ENCODE peak calls at places on chromosomes 16 and 17, in five cellular contexts. G, M, O, C and T are unnamed samples.

GRCh38 chr16:67993207-67994036 is 5.9 kb downstream of the DPEP2 start:
- DNase-seq in G (peak; percentile 96), M (peak; percentile 69), O (peak; percentile 94), C (no peak), T (no peak)

GRCh38 chr17:78252111-78252634 is 20.7 kb downstream of the TMEM235 start:
- DNase-seq in G (no peak), M (no peak), O (no peak), C (no peak), T (no peak)

GRCh38 chr17:28792877-28793666 is 49.3 kb downstream of the TRAF4 start:
- DNase-seq in G (no peak), M (no peak), O (peak; percentile 43), C (no peak), T (no peak)

GRCh38 chr16:17921357-17921978 is 415.1 kb downstream of the NPIPA8 start:
- DNase-seq in G (peak; percentile 6), M (peak; percentile 64), O (peak; percentile 70), C (peak; percentile 12), T (no peak)

GRCh38 chr17:82944990-82945389 is 105.2 kb upstream of the ZNF750 start:
- DNase-seq in G (no peak), M (no peak), O (no peak), C (no peak), T (no peak)

GRCh38 chr17:80720624-80721577 is 176.3 kb downstream of the RPTOR start:
- DNase-seq in G (no peak), M (no peak), O (no peak), C (peak; percentile 20), T (no peak)

GRCh38 chr17:21041753-21042433 is 918 bp downstream of the USP22 start:
- DNase-seq in G (peak; percentile 90), M (peak; percentile 71), O (peak; percentile 87), C (no peak), T (no peak)

GRCh38 chr16:50737420-50737959 is 4.4 kb upstream of the CYLD start:
- DNase-seq in G (no peak), M (no peak), O (no peak), C (no peak), T (no peak)

GRCh38 chr17:32483451-32484019 is 3.3 kb upstream of the CDK5R1 start:
- DNase-seq in G (peak; percentile 77), M (peak; percentile 56), O (peak; percentile 71), C (peak; percentile 60), T (no peak)

GRCh38 chr16:51524555-51525373 is 373.7 kb upstream of the SALL1 start:
- DNase-seq in G (no peak), M (no peak), O (no peak), C (no peak), T (no peak)

GRCh38 chr16:4624015-4624826 is at the start of gene MGRN1:
- DNase-seq in G (peak; percentile 98), M (peak; percentile 93), O (peak; percentile 97), C (peak; percentile 93), T (peak; percentile 96)

GRCh38 chr17:19660219-19660870 is 11.8 kb downstream of the ALDH3A2 start:
- DNase-seq in G (no peak), M (peak; percentile 98), O (no peak), C (no peak), T (no peak)
- TF ChIP-seq SIN3A in G (no peak), M (peak; percentile 38), O (no peak), C (no peak), T (no peak)

GRCh38 chr17:41322903-41323895 is 7.7 kb upstream of the KRTAP17-1 start:
- DNase-seq in G (no peak), M (no peak), O (no peak), C (no peak), T (no peak)

GRCh38 chr17:41325611-41326010 is 10.1 kb upstream of the KRTAP17-1 start:
- DNase-seq in G (no peak), M (no peak), O (no peak), C (no peak), T (no peak)

GRCh38 chr17:41325126-41325525 is 9.6 kb upstream of the KRTAP17-1 start:
- DNase-seq in G (no peak), M (no peak), O (no peak), C (no peak), T (no peak)

GRCh38 chr17:41326173-41327145 is 10.9 kb upstream of the KRTAP17-1 start:
- DNase-seq in G (no peak), M (no peak), O (no peak), C (no peak), T (no peak)

DNA sequence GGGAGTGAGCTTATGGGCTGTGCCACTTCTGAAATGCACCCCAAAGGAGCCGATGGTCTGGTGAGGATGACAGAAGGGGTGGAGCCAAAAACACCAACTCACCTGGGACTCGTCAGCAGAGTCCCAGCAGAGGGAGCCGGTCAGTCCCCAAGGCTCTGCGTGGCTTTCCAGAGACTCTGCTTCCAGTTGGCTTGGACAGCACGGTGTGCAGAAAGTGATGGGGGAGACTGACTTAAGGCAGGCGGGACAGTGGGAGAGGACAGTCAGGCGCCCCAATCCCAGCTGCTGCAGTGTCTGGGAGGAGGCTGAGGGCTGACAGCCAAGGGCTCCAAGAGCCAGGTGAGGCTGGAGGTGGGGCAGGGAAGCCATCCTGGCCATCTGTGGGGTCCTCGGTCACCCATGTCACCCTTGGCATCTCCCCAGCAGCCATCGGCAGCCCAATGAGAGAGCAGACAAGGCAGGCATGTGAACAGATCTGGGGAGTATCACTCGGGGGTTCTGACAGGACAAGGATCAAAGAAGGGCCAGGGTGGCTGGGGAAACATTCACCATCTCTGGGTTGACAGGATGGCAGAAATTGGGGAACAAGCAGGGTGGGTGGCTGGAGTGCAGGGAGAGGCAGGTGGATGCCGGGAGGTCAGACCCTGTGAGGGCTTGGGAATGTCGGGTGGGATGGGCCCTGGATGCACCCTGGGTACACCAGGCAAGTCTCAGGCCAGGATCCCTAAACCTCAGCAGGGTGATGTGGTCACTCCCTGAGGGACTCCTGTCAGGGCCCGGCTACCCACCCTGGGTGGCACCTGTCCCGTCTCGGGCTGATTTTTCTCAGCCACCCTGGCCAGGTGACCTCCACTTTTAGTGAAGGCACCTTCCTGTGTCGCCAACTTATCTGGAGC is 8.9 kb upstream of the KRTAP17-1 start:
- DNase-seq in G (no peak), M (peak; percentile 18), O (peak; percentile 16), C (no peak), T (no peak)
- TF ChIP-seq CTCF in G (peak; percentile 27), M (peak; percentile 56), O (peak; percentile 22), C (peak; percentile 75), T (peak; percentile 6)

DNA sequence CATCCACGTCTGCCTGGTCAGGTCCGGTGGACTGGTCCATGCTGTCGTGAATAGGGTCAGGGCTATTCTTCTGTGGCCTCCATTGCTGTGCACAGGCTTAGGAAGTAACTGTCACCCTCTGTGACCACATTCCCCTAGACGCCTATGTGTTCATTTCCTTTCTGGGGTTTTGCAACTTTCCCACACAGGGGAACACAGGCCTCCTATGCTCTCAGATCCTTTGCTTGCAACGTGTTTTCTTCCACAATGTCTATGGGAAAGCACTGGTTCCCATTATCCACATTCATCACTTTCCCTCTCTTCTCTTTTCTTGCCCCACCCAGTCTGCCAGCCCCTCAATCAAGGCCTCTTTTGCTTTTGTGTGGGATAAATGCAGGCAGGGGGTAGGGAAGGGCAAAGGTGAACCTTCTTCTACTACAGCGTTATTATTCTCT is 43.2 kb upstream of the DNAJA2 start:
- DNase-seq in G (no peak), M (no peak), O (no peak), C (no peak), T (peak; percentile 71)
- TF ChIP-seq SIN3A in G (no peak), M (no peak), O (no peak), C (no peak), T (no peak)

GRCh38 chr17:66304304-66305174 is 2.1 kb downstream of the PRKCA start:
- DNase-seq in G (peak; percentile 63), M (peak; percentile 49), O (peak; percentile 78), C (no peak), T (no peak)
- TF ChIP-seq CTCF in G (peak; percentile 34), M (peak; percentile 35), O (no peak), C (no peak), T (no peak)